ENCODE peak calls at places on chromosomes 16 and 17, in five cellular contexts. X is GF-D8, I is amniotic stem cell, K is G401, O is EL. V is an unnamed sample.
A peak's percentile ranks its signal among the peaks of the same experiment; 100 is the strongest.

GRCh38 chr16:56637814-56638750 is at the start of gene MT1A:
- DNase-seq in K (no peak), X (no peak), I (no peak), O (peak; percentile 59), V (peak; percentile 23)

GRCh38 chr16:85690469-85691064 is 1.8 kb upstream of the GINS2 start:
- DNase-seq in I (no peak), K (no peak), O (peak; percentile 18), X (no peak), V (no peak)

GRCh38 chr17:82414548-82415281 is 3.4 kb upstream of the HEXD start:
- DNase-seq in K (peak; percentile 65), O (peak; percentile 63), X (no peak), I (peak; percentile 43), V (peak; percentile 69)

GRCh38 chr16:89350701-89351380 is 133.3 kb downstream of the ZNF778 start:
- DNase-seq in O (no peak), I (no peak), X (no peak), K (no peak), V (no peak)

GRCh38 chr17:50693041-50693682 is 14.6 kb downstream of the ANKRD40 start:
- DNase-seq in K (no peak), X (no peak), O (peak; percentile 35), I (peak; percentile 22), V (no peak)

GRCh38 chr17:81553616-81554181 is 1.5 kb upstream of the FAAP100 start:
- DNase-seq in K (peak; percentile 55), I (peak; percentile 73), X (peak; percentile 39), O (peak; percentile 98), V (no peak)

GRCh38 chr16:7835032-7835431 is 502.4 kb downstream of the RBFOX1 start:
- DNase-seq in K (peak; percentile 15), O (no peak), X (no peak), I (no peak), V (peak; percentile 5)

GRCh38 chr16:64627781-64628180 is 494.1 kb downstream of the CDH11 start:
- DNase-seq in X (no peak), I (no peak), O (no peak), K (peak; percentile 90), V (peak; percentile 68)

GRCh38 chr17:32445497-32445896 is 1.2 kb downstream of the PSMD11 start:
- DNase-seq in O (no peak), X (no peak), K (no peak), I (no peak), V (no peak)

GRCh38 chr17:50584749-50585148 is 24.2 kb downstream of the CACNA1G start:
- DNase-seq in O (no peak), I (no peak), K (no peak), X (no peak), V (no peak)

GRCh38 chr17:19014628-19015215 is 10.2 kb upstream of the FAM83G start:
- DNase-seq in O (no peak), I (no peak), K (no peak), X (no peak), V (no peak)

GRCh38 chr16:2471653-2472487 is 773 bp downstream of the NTN3 start:
- DNase-seq in I (no peak), O (no peak), X (no peak), K (no peak), V (no peak)

GRCh38 chr17:69480197-69480596 is 65.7 kb downstream of the MAP2K6 start:
- DNase-seq in X (no peak), K (peak; percentile 70), I (no peak), O (no peak), V (peak; percentile 42)

GRCh38 chr16:72400257-72401078 is 228.5 kb upstream of the PMFBP1 start:
- DNase-seq in K (peak; percentile 65), O (peak; percentile 65), I (peak; percentile 17), X (peak; percentile 17), V (peak; percentile 19)

GRCh38 chr16:57377080-57377841 is 5.0 kb downstream of the CX3CL1 start:
- DNase-seq in I (no peak), X (no peak), K (no peak), O (peak; percentile 44), V (no peak)

GRCh38 chr16:89099905-89100304 is 6.3 kb downstream of the ACSF3 start:
- DNase-seq in K (no peak), X (peak; percentile 6), I (no peak), O (no peak), V (no peak)

V was measured in cerebellum.